ENCODE peak calls at places on chromosomes 4 and X, in five cellular contexts. D is K562, V is HepG2, Y is SK-N-SH, K is H1. J is an unnamed sample.

GRCh38 chr4:175884048-175884447 is 72.0 kb upstream of the GPM6A start:
- DNase-seq in Y (no peak), V (no peak), K (no peak), D (no peak), J (no peak)

GRCh38 chr4:112704991-112705845 is 68.3 kb downstream of the LARP7 start:
- DNase-seq in K (peak; percentile 19), Y (peak; percentile 82), V (peak; percentile 8), D (no peak), J (no peak)

GRCh38 chr4:99334880-99335279 is 13.7 kb upstream of the ADH1B start:
- DNase-seq in D (no peak), Y (no peak), V (no peak), K (no peak), J (no peak)

GRCh38 chrX:48696301-48697181 is at the start of gene SUV39H1:
- DNase-seq in Y (peak; percentile 93), K (no peak), D (peak; percentile 90), V (peak; percentile 71), J (peak; percentile 45)

GRCh38 chr4:73600917-73601316 is 19.3 kb downstream of the RASSF6 start:
- DNase-seq in V (no peak), K (no peak), Y (no peak), D (no peak), J (no peak)

GRCh38 chr4:184343400-184344177 is 125.9 kb upstream of the ENPP6 start:
- DNase-seq in V (peak; percentile 72), K (no peak), D (peak; percentile 31), Y (peak; percentile 85), J (peak; percentile 69)

GRCh38 chr4:186020793-186021407 is 48.1 kb upstream of the TLR3 start:
- DNase-seq in V (no peak), D (no peak), K (no peak), Y (no peak), J (no peak)

GRCh38 chr4:96103086-96103485 is 263.2 kb downstream of the PDHA2 start:
- DNase-seq in K (no peak), Y (no peak), V (no peak), D (no peak), J (no peak)

GRCh38 chr4:10180927-10181744 is 64.5 kb upstream of the WDR1 start:
- DNase-seq in K (no peak), D (peak; percentile 90), Y (no peak), V (no peak), J (no peak)

GRCh38 chr4:2303121-2303685 is 41.3 kb upstream of the MXD4 start:
- DNase-seq in V (no peak), D (no peak), Y (no peak), K (no peak), J (no peak)

GRCh38 chrX:41337140-41337539 is 3.2 kb downstream of the DDX3X start:
- DNase-seq in V (no peak), Y (no peak), K (no peak), D (no peak), J (no peak)
- TF ChIP-seq CHD2 in V (no peak), Y (no peak), K (no peak), D (no peak), J (no peak)

DNA sequence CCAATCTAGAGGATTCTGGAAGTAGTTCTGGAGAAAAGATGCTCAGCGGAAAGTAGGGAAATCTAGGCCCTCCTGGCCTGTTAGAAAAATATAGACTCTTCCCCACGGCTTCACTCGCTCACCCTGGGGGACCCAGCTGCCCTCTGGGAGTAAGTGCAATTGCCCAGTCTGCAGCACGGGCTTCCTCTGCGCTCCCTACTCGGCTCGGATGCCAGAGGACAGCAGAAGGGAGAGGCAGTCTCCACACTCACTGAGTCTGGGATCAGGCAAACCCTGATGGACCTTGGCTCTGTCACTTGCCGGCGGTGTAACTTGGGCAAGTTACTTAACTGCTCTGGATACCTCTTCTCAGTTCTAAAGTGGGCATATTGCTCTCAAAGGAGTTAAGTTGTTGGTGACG is 2.1 kb downstream of the SHISA3 start:
- DNase-seq in D (no peak), Y (no peak), V (no peak), K (no peak), J (no peak)
- TF ChIP-seq JUND in D (no peak), Y (no peak), V (no peak), K (no peak), J (no peak)

GRCh38 chrX:111505783-111506182 is 5.7 kb upstream of the SERTM2 start:
- DNase-seq in D (no peak), V (no peak), K (no peak), Y (no peak), J (no peak)

GRCh38 chrX:111504941-111505340 is 6.5 kb upstream of the SERTM2 start:
- DNase-seq in D (no peak), Y (no peak), K (no peak), V (no peak), J (no peak)

GRCh38 chrX:111511477-111511876 is at the start of gene SERTM2:
- DNase-seq in V (no peak), Y (peak; percentile 7), D (no peak), K (no peak), J (no peak)

GRCh38 chrX:111506826-111507225 is 4.6 kb upstream of the SERTM2 start:
- DNase-seq in D (no peak), V (no peak), K (no peak), Y (no peak), J (no peak)

DNA sequence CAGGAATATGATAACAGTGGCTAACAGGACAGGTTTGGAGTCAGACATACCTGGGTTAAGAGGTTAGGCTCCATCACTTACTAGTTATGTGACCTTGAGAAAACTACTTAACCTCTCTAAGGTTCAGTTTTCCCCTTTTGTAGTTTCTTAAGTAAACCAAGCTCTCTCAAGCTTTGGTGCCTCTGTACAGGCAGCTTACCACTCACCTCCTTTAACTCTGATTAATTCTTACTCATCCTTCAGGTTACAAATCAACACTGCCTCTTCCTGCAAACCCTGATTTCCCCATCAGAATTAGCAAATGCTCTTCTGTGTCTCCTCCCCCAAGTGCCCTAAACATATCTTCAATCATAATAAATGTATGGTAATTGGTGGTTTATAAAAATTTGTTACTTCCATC is 3.5 kb upstream of the SERTM2 start:
- DNase-seq in V (no peak), Y (no peak), K (no peak), D (no peak), J (no peak)
- TF ChIP-seq CHD2 in V (no peak), Y (no peak), K (no peak), D (no peak), J (no peak)

GRCh38 chrX:53930513-53931380 is 113.5 kb downstream of the PHF8 start:
- DNase-seq in D (no peak), V (peak; percentile 5), Y (no peak), K (no peak), J (no peak)
- TF ChIP-seq JUND in D (no peak), V (no peak), Y (no peak), K (no peak), J (no peak)

GRCh38 chr4:19329077-19329476 is 922.6 kb upstream of the SLIT2 start:
- DNase-seq in Y (no peak), D (no peak), K (no peak), V (no peak), J (no peak)

GRCh38 chr4:19324175-19324574 is 927.5 kb upstream of the SLIT2 start:
- DNase-seq in V (no peak), D (no peak), K (no peak), Y (no peak), J (no peak)

GRCh38 chr4:19329631-19330030 is 922.1 kb upstream of the SLIT2 start:
- DNase-seq in K (no peak), V (no peak), Y (no peak), D (no peak), J (no peak)

DNA sequence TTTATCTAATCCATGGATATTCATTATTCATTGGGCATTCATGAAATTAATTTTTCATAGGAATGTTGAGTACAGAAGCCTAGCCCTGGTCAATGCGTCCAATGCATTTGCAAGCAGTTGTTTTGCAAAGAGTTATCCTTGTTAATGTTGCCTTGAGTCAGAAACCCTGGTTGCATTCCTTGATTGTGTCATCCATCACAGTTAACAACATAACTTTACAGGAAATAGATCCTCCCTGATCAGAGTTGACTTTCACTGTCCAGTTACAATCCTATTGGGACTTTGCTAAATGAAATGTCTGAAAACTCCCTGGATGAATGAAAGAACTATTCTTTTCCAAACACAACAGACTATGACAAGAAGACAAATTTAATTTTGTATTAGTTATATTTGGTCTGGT is 924.3 kb upstream of the SLIT2 start:
- DNase-seq in Y (no peak), V (no peak), K (no peak), D (no peak), J (no peak)
- TF ChIP-seq CHD2 in Y (no peak), V (no peak), K (no peak), D (no peak), J (no peak)

GRCh38 chr4:109434793-109435080 is 1.1 kb downstream of the SEC24B start:
- DNase-seq in Y (no peak), D (no peak), K (no peak), V (no peak), J (no peak)

GRCh38 chr4:109436504-109436903 is 2.9 kb downstream of the SEC24B start:
- DNase-seq in K (no peak), Y (no peak), V (no peak), D (no peak), J (no peak)

GRCh38 chr4:109434007-109434792 is 585 bp downstream of the SEC24B start:
- DNase-seq in Y (peak; percentile 64), V (peak; percentile 18), K (no peak), D (no peak), J (no peak)

GRCh38 chr4:109433281-109434006 is at the start of gene SEC24B:
- DNase-seq in Y (peak; percentile 93), V (peak; percentile 73), D (peak; percentile 87), K (no peak), J (peak; percentile 43)

GRCh38 chr4:109435635-109436034 is 2.0 kb downstream of the SEC24B start:
- DNase-seq in K (no peak), D (no peak), V (peak; percentile 67), Y (no peak), J (no peak)
- TF ChIP-seq JUND in K (no peak), D (no peak), V (no peak), Y (no peak), J (no peak)

DNA sequence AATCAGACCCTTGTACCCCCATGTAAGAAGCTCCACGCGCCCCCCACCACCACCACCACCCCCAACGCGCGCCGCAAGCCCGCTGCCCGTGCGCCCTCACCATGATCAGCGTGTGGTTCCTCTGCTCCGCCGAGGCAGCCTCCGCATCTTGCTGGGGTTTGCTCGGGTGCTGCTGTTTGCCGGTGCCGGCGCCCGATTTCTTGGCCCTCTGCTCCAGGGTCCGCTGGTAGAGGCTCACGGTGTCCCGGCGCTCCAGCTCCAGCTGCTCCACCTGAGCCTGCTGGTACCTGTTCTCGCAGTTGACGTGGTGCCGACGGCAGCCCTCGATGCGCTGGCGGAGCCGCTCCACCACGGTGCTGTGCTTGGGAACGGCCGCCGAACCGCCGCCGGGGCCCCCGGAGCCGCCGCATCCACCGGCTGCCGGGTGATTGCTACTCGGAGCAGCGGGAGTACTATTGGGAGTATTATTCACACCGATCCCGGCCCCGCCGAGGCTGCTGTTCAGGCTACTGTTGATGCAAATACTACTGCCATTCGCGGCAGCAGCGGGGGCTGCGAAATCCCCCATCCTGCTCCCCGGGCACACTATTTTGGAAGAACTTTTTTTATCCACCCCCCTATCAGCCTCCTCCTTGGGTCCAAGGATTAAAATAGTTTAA is 1.1 kb downstream of the MAML3 start:
- DNase-seq in D (no peak), K (no peak), V (no peak), Y (peak; percentile 52), J (no peak)
- TF ChIP-seq CHD2 in D (no peak), K (no peak), V (no peak), Y (no peak), J (no peak)